ENCODE peak calls at places on chromosome 9, in seven cellular contexts. Q, Y, B, K, Z, S and J are unnamed samples.

GRCh38 chr9:75140261-75140660 is 51.9 kb downstream of the OSTF1 start:
- DNase-seq in K (no peak), S (no peak), B (no peak), Z (no peak), Y (no peak), Q (no peak), J (no peak)

GRCh38 chr9:129964901-129965734 is 77.9 kb downstream of the FNBP1 start:
- DNase-seq in Z (no peak), B (peak), S (peak), Q (peak), Y (no peak), K (no peak), J (no peak)

GRCh38 chr9:133686642-133687575 is 50.7 kb downstream of the DBH start:
- DNase-seq in S (no peak), Y (no peak), K (no peak), Q (no peak), B (no peak), Z (no peak), J (peak)

GRCh38 chr9:126834672-126835071 is 25.8 kb upstream of the ZBTB34 start:
- DNase-seq in S (no peak), Q (no peak), B (no peak), Y (no peak), K (no peak), Z (no peak), J (no peak)

GRCh38 chr9:34983209-34983608 is 6.3 kb upstream of the DNAJB5 start:
- DNase-seq in Q (no peak), K (no peak), Y (no peak), S (no peak), Z (no peak), B (no peak), J (no peak)

GRCh38 chr9:77978086-77978781 is 53.4 kb downstream of the GNAQ start:
- DNase-seq in K (no peak), Y (no peak), S (no peak), Q (no peak), Z (no peak), B (no peak), J (no peak)

GRCh38 chr9:79026311-79026710 is 545.5 kb upstream of the TLE4 start:
- DNase-seq in K (no peak), Z (no peak), Y (no peak), Q (no peak), S (no peak), B (no peak), J (no peak)

GRCh38 chr9:70053864-70054263 is 10.2 kb downstream of the MAMDC2 start:
- DNase-seq in K (no peak), Y (no peak), Q (no peak), Z (no peak), B (peak), S (no peak), J (no peak)

GRCh38 chr9:97666907-97667686 is 30.0 kb downstream of the XPA start:
- DNase-seq in Z (no peak), Y (no peak), K (no peak), Q (no peak), S (no peak), B (no peak), J (no peak)

GRCh38 chr9:37100317-37100716 is 20.1 kb upstream of the ZCCHC7 start:
- DNase-seq in B (no peak), Q (no peak), Y (no peak), Z (no peak), K (no peak), S (no peak), J (no peak)

GRCh38 chr9:120832766-120833165 is 10.0 kb downstream of the PSMD5 start:
- DNase-seq in S (no peak), Z (no peak), B (no peak), Q (no peak), Y (no peak), K (no peak), J (no peak)

GRCh38 chr9:7185612-7186011 is 427.8 kb downstream of the KDM4C start:
- DNase-seq in S (no peak), Y (peak), Q (peak), K (no peak), Z (no peak), B (peak), J (no peak)

GRCh38 chr9:86792136-86792535 is 155.2 kb downstream of the GAS1 start:
- DNase-seq in Y (no peak), Z (no peak), K (no peak), B (no peak), S (no peak), Q (no peak), J (no peak)

GRCh38 chr9:84166828-84167400 is 173.6 kb downstream of the SLC28A3 start:
- DNase-seq in Y (no peak), Q (no peak), K (no peak), Z (no peak), B (no peak), S (no peak), J (no peak)

GRCh38 chr9:13444272-13444608 is 164.7 kb upstream of the MPDZ start:
- DNase-seq in S (no peak), Z (no peak), K (no peak), B (no peak), Y (no peak), Q (no peak), J (no peak)

GRCh38 chr9:5643005-5643624 is 14.2 kb downstream of the RIC1 start:
- DNase-seq in K (no peak), Y (no peak), Q (no peak), S (no peak), Z (no peak), B (no peak), J (no peak)

GRCh38 chr9:8760000-8760767 is 960.6 kb upstream of the DMAC1 start:
- DNase-seq in Y (no peak), Q (no peak), K (no peak), Z (no peak), B (no peak), S (no peak), J (no peak)

GRCh38 chr9:131530546-131530929 is 525 bp downstream of the UCK1 start:
- DNase-seq in S (peak), B (no peak), Z (peak), Q (peak), Y (peak), K (no peak), J (peak)

GRCh38 chr9:73869261-73869660 is 627.9 kb upstream of the RORB start:
- DNase-seq in B (peak), Z (peak), K (no peak), Y (peak), S (no peak), Q (peak), J (no peak)

GRCh38 chr9:114163517-114163924 is 8.2 kb downstream of the COL27A1 start:
- DNase-seq in Z (no peak), Q (peak), K (no peak), Y (peak), S (no peak), B (peak), J (peak)

GRCh38 chr9:23120630-23121029 is 674.0 kb downstream of the DMRTA1 start:
- DNase-seq in K (no peak), Z (no peak), S (no peak), Q (no peak), Y (no peak), B (no peak), J (no peak)

GRCh38 chr9:10651012-10651411 is 38.2 kb upstream of the PTPRD start:
- DNase-seq in K (no peak), S (no peak), B (no peak), Y (no peak), Z (no peak), Q (no peak), J (no peak)

GRCh38 chr9:127133739-127134167 is 11.3 kb upstream of the ANGPTL2 start:
- DNase-seq in B (peak), Z (peak), Y (peak), S (peak), Q (peak), K (no peak), J (peak)

GRCh38 chr9:684055-684949 is 157.2 kb upstream of the DMRT1 start:
- DNase-seq in B (peak), Z (no peak), Q (peak), S (peak), Y (peak), K (no peak), J (no peak)

GRCh38 chr9:97504381-97505216 is 3.1 kb downstream of the TMOD1 start:
- DNase-seq in S (peak), K (no peak), Z (no peak), B (no peak), Y (no peak), Q (no peak), J (no peak)

GRCh38 chr9:129312731-129313130 is 134.7 kb upstream of the IER5L start:
- DNase-seq in Z (no peak), S (no peak), Y (no peak), B (no peak), Q (no peak), K (no peak), J (no peak)

GRCh38 chr9:88672874-88673695 is 138.1 kb downstream of the NXNL2 start:
- DNase-seq in Q (no peak), Z (no peak), Y (peak), B (no peak), K (no peak), S (no peak), J (no peak)

GRCh38 chr9:130119521-130120206 is 52.5 kb upstream of the NCS1 start:
- DNase-seq in B (no peak), Z (no peak), Y (no peak), K (no peak), S (no peak), Q (no peak), J (no peak)

GRCh38 chr9:87973791-87974292 is 491 bp downstream of the CDK20 start:
- DNase-seq in S (no peak), Q (no peak), B (no peak), K (no peak), Y (peak), Z (no peak), J (no peak)

GRCh38 chr9:130999265-130999623 is 9.7 kb upstream of the LAMC3 start:
- DNase-seq in Z (no peak), K (no peak), S (no peak), Y (no peak), Q (no peak), B (no peak), J (no peak)

GRCh38 chr9:95626885-95627558 is 110.3 kb upstream of the PTCH1 start:
- DNase-seq in K (no peak), B (no peak), Y (no peak), S (peak), Q (no peak), Z (peak), J (peak)

GRCh38 chr9:686381-686813 is 155.1 kb upstream of the DMRT1 start:
- DNase-seq in Y (no peak), Z (no peak), K (no peak), B (peak), S (peak), Q (peak), J (no peak)

GRCh38 chr9:132873403-132873802 is 4.7 kb downstream of the AK8 start:
- DNase-seq in K (no peak), Y (no peak), Q (no peak), S (no peak), B (no peak), Z (no peak), J (no peak)

GRCh38 chr9:83186354-83186753 is 123.4 kb upstream of the RASEF start:
- DNase-seq in Q (no peak), Z (no peak), Y (no peak), K (no peak), B (no peak), S (no peak), J (no peak)

GRCh38 chr9:18438951-18439350 is 35.0 kb upstream of the ADAMTSL1 start:
- DNase-seq in S (no peak), K (no peak), Q (no peak), B (no peak), Z (no peak), Y (no peak), J (no peak)

GRCh38 chr9:130872912-130873503 is 23.6 kb downstream of the QRFP start:
- DNase-seq in Y (no peak), Z (peak), B (no peak), Q (no peak), S (no peak), K (no peak), J (peak)

GRCh38 chr9:19828586-19828985 is 39.7 kb upstream of the SLC24A2 start:
- DNase-seq in Z (no peak), S (no peak), Q (no peak), B (no peak), K (no peak), Y (no peak), J (no peak)